ENCODE peak calls at places on chromosomes 1 and 21, in five cellular contexts. S is GM12891, O is K562, X is H1, G is GM12878. C is an unnamed sample.
A peak's percentile ranks its signal among the peaks of the same experiment; 100 is the strongest.

GRCh38 chr1:207342351-207342750 is 20.9 kb downstream of the CD55 start:
- DNase-seq in S (no peak), O (no peak), X (no peak), G (no peak), C (no peak)

GRCh38 chr1:23449306-23449705 is 24.8 kb upstream of the TCEA3 start:
- DNase-seq in S (no peak), O (no peak), X (no peak), G (no peak), C (no peak)

GRCh38 chr1:228900099-228900965 is 165.1 kb downstream of the RHOU start:
- DNase-seq in S (no peak), O (no peak), X (peak; percentile 47), G (no peak), C (no peak)

GRCh38 chr1:48674641-48675040 is 102.0 kb downstream of the BEND5 start:
- DNase-seq in S (no peak), O (no peak), X (no peak), G (no peak), C (no peak)

GRCh38 chr1:212609701-212610574 is 1.4 kb downstream of the ATF3 start:
- DNase-seq in S (no peak), O (no peak), X (no peak), G (no peak), C (no peak)

GRCh38 chr1:226603976-226604845 is 55.6 kb downstream of the STUM start:
- DNase-seq in S (no peak), O (no peak), X (peak; percentile 50), G (no peak), C (no peak)

GRCh38 chr1:192516776-192517297 is 58.7 kb upstream of the RGS1 start:
- DNase-seq in S (peak; percentile 23), O (no peak), X (no peak), G (peak; percentile 99), C (peak; percentile 17)

GRCh38 chr1:152111515-152111968 is 3.7 kb downstream of the TCHH start:
- DNase-seq in S (no peak), O (no peak), X (peak; percentile 70), G (no peak), C (no peak)

GRCh38 chr1:89001510-89001909 is 9.1 kb upstream of the KYAT3 start:
- DNase-seq in S (no peak), O (no peak), X (no peak), G (no peak), C (no peak)

GRCh38 chr1:187383366-187383765 is 554.6 kb downstream of the PLA2G4A start:
- DNase-seq in S (no peak), O (no peak), X (no peak), G (no peak), C (no peak)

GRCh38 chr1:219074084-219074728 is 99.5 kb upstream of the LYPLAL1 start:
- DNase-seq in S (no peak), O (no peak), X (no peak), G (no peak), C (no peak)

GRCh38 chr21:34669149-34669879 is 520 bp downstream of the CLIC6 start:
- DNase-seq in S (peak; percentile 67), O (no peak), X (peak; percentile 81), G (no peak), C (peak; percentile 63)

GRCh38 chr1:205262706-205263105 is 35.0 kb downstream of the TMCC2 start:
- DNase-seq in S (no peak), O (no peak), X (no peak), G (no peak), C (no peak)

GRCh38 chr1:69523032-69523431 is 44.7 kb upstream of the LRRC7 start:
- DNase-seq in S (no peak), O (peak; percentile 25), X (no peak), G (no peak), C (no peak)

GRCh38 chr1:178005450-178005849 is 35.6 kb upstream of the SEC16B start:
- DNase-seq in S (no peak), O (no peak), X (no peak), G (no peak), C (no peak)

GRCh38 chr21:46056450-46056903 is 41.4 kb upstream of the COL6A2 start:
- DNase-seq in S (no peak), O (no peak), X (peak; percentile 52), G (no peak), C (no peak)

GRCh38 chr1:201602413-201603265 is 63.7 kb downstream of the NAV1 start:
- DNase-seq in S (no peak), O (peak; percentile 79), X (no peak), G (no peak), C (no peak)

GRCh38 chr1:245771521-245772281 is 616.9 kb downstream of the KIF26B start:
- DNase-seq in S (no peak), O (no peak), X (no peak), G (no peak), C (no peak)

GRCh38 chr1:1841575-1841991 is 49.3 kb downstream of the GNB1 start:
- DNase-seq in S (no peak), O (no peak), X (no peak), G (no peak), C (no peak)

GRCh38 chr1:173017792-173018191 is 32.9 kb downstream of the TNFSF18 start:
- DNase-seq in S (no peak), O (no peak), X (no peak), G (no peak), C (no peak)

GRCh38 chr1:92961131-92961895 is at the start of gene DIPK1A:
- DNase-seq in S (peak; percentile 59), O (peak; percentile 75), X (peak; percentile 83), G (no peak), C (peak; percentile 68)
- TF ChIP-seq POLR2AphosphoS5 in S (no peak), O (peak; percentile 61), X (no peak), G (peak; percentile 27), C (no peak)

GRCh38 chr1:169260478-169260877 is 107.1 kb downstream of the NME7 start:
- DNase-seq in S (no peak), O (no peak), X (no peak), G (no peak), C (no peak)
- TF ChIP-seq POLR2A in S (no peak), O (no peak), X (no peak), G (no peak), C (no peak)

GRCh38 chr1:171985639-171986038 is 144.3 kb downstream of the DNM3 start:
- DNase-seq in S (no peak), O (peak; percentile 62), X (no peak), G (no peak), C (no peak)
- TF ChIP-seq TAF1 in S (no peak), O (no peak), X (no peak), G (no peak), C (no peak)

DNA sequence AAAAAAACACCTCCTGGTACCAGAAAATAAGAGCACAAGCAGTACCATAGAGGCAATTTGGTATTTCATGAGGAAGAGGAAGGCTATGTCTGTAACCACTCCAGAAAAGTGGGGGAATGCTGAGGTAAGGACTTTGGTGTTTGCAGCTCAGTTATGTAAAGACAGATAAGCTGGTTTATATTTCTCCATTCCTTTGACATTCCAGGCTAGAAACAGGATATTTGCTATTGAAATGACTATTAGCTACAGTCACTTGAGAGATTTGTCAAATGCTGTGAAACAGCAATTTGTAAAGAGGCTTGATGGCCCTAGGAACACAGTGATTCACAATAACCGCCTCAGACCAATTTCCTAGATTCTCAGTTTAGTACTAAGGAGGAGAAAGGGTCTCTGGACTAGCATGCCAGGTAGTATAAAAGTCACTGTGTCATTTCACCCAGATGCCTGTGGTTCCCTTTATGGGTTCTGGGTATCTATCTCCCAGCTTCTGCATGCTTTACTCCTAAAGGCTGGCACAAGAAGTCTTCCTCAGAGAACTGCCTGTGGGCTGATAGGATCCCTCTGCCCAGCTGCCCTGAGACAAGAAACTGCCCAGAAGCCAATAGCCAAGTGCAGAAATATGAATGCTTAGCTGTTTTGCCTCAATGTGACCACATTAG is 80.5 kb downstream of the VCAM1 start:
- DNase-seq in S (no peak), O (no peak), X (no peak), G (no peak), C (no peak)
- TF ChIP-seq POLR2AphosphoS5 in S (no peak), O (no peak), X (no peak), G (no peak), C (no peak)

DNA sequence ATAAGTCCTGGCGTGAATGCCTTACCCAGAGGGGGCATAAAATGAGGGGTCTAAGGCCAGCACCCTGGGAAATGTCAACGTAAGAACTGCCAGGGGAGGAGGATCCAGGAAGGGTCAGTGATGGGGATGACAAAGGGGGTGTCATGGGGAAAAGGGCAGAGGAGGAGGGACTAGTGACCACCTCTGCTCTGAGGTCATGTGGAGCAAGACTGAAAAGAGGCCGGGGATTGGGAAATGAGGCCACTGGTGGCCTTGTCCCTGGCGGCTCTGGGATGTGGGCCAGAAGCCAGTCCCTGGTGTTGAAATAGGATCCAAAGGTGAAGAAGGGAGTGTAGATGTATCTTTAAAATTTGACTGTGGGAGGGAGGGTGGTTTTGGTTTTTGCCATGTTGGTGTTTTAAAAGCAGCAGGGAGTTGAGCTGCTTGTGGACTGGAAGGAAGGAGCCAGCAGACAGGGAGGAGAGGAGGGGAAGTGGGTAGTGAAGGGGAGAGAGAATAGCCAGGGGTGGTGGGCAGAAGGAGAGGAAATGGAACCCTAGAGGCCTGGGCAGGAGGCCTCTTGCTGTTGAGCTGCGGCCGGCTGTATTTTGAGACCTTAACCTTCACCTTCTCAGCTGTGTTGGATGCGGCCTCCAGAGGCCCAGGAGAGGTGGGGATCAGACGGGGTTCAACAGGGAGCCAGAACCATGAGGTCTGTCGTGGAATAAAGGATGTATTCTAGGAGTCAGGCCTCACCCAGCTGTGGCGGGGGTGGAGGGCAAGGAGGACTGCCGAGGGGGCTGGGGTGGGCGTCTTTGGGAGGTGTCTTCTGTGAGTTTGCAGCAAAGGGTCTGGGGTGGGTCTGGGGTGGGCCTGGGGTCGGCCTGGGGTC is 92.5 kb downstream of the DHRS3 start:
- DNase-seq in S (no peak), O (no peak), X (no peak), G (no peak), C (no peak)
- TF ChIP-seq POLR2A in S (no peak), O (no peak), X (no peak), G (no peak), C (no peak)

DNA sequence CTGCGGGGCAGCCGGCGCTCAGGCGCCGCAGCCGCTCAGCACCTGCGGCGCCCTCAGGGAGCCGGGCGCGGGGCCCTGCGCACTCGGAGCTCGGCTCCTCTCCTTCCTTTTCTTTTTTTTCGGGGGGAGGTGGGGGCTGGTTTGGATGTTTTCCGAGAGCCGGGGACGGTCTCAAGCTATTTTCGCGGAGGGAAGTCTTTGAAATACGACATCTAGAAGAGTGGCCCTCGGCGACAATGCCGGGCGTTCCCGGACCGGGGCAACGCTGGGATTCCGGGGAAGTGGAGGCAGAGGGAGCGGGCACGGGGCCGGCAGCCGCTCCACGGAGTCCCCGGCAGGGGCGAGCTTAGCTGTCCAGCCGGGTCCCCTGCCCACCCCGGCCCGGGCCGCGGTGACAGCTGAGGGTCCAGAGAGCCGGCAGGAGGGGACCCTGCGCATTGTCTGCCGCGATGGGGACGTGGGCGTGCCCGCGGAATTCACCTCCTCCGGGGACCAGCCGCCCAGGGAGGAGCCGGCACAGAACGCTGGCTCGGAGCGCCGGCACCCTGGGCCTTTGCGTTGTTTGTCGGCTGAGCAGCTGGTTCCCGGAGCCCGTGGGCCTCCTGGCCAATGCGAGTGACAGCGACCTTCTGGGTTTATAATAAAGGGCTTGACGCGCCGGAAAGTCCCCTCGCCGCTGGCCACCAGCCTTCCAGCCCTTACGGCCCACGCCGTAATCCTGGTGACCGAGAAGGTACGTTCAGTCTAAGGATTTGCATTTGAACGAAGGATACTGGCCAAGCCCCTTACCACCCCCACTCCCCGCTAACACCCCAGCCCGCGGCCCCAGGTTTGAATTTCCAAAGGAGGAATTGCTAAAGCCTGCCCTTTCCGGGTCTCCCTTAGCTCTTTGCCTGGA is 582 bp downstream of the SLC37A1 start:
- DNase-seq in S (peak; percentile 58), O (no peak), X (peak; percentile 80), G (no peak), C (peak; percentile 70)
- TF ChIP-seq TAF1 in S (peak; percentile 66), O (peak; percentile 5), X (peak; percentile 24), G (no peak), C (peak; percentile 61)

C was measured in GM12892.